ENCODE peak calls at places on chromosomes 12 and 14, in ten cellular contexts. B is fibroblast of the aortic adventitia; K is endothelial cell; T is NCI-H1092 treated with DMSO at 0.1 percent for 48 hours; Z is non-pigmented ciliary epithelial cell; D is GM13976; I is small intestine; E is fibroblast of gingiva; R is IMR-90; Y is activated T-cell treated with anti-CD3 and anti-CD28 coated beads, Interleukin-2, amount 50 U/mL, for 48 hours. Q is an unnamed sample.

GRCh38 chr12:58833844-58834243 is 86.5 kb downstream of the LRIG3 start:
- DNase-seq in D (no peak), B (no peak), K (no peak), T (peak), I (peak), Y (no peak), Z (no peak), R (no peak), E (no peak), Q (no peak)

GRCh38 chr14:75446447-75446846 is 18.6 kb downstream of the JDP2 start:
- DNase-seq in D (no peak), R (no peak), E (peak), B (no peak), Z (no peak), I (no peak), T (no peak), Y (no peak), K (no peak), Q (no peak)

GRCh38 chr14:40123816-40124215 is 691.6 kb upstream of the FBXO33 start:
- DNase-seq in Y (no peak), T (no peak), I (no peak), R (no peak), Z (no peak), K (no peak), D (no peak), B (no peak), E (no peak), Q (no peak)

GRCh38 chr14:47917344-47917954 is 242.0 kb upstream of the MDGA2 start:
- DNase-seq in D (peak), R (peak), E (no peak), K (peak), Z (no peak), Y (no peak), T (no peak), B (peak), I (no peak), Q (no peak)

GRCh38 chr12:40198601-40199000 is 26.2 kb upstream of the LRRK2 start:
- DNase-seq in Z (no peak), Y (no peak), B (no peak), I (no peak), T (no peak), E (no peak), K (no peak), D (no peak), R (peak), Q (no peak)

GRCh38 chr14:74562515-74563232 is 49.4 kb downstream of the LTBP2 start:
- DNase-seq in R (peak), K (no peak), Z (no peak), T (no peak), E (peak), Y (no peak), I (no peak), B (no peak), D (no peak), Q (no peak)

GRCh38 chr14:24292118-24292807 is 7.3 kb downstream of the DHRS1 start:
- DNase-seq in T (no peak), Z (no peak), E (no peak), K (no peak), D (no peak), Y (no peak), R (no peak), I (no peak), B (no peak), Q (no peak)

GRCh38 chr14:28142400-28143015 is 624.1 kb upstream of the FOXG1 start:
- DNase-seq in K (no peak), T (peak), D (no peak), R (no peak), E (no peak), B (peak), Z (peak), Y (no peak), I (no peak), Q (no peak)

GRCh38 chr14:80188571-80188970 is 22.7 kb downstream of the DIO2 start:
- DNase-seq in E (no peak), Z (no peak), Y (no peak), T (no peak), D (no peak), K (no peak), R (no peak), I (no peak), B (no peak), Q (no peak)

GRCh38 chr12:68945255-68945654 is 12.3 kb upstream of the CPM start:
- DNase-seq in B (no peak), K (no peak), E (no peak), D (no peak), Z (no peak), R (no peak), I (no peak), Y (no peak), T (no peak), Q (no peak)

GRCh38 chr12:11755311-11755930 is 105.9 kb downstream of the ETV6 start:
- DNase-seq in E (peak), T (no peak), Z (no peak), K (no peak), R (peak), D (no peak), B (peak), Y (no peak), I (no peak), Q (no peak)

GRCh38 chr12:11607313-11608081 is 42.0 kb upstream of the ETV6 start:
- DNase-seq in I (peak), T (no peak), Z (no peak), K (no peak), R (peak), Y (no peak), D (no peak), E (peak), B (peak), Q (no peak)

GRCh38 chr12:32107376-32108267 is 975 bp downstream of the BICD1 start:
- DNase-seq in T (peak), E (peak), B (peak), I (peak), K (peak), R (peak), Z (no peak), Y (peak), D (peak), Q (peak)

GRCh38 chr14:51562816-51563215 is 88.9 kb upstream of the FRMD6 start:
- DNase-seq in Z (no peak), D (no peak), T (no peak), K (no peak), R (peak), I (no peak), B (no peak), Y (no peak), E (no peak), Q (no peak)

GRCh38 chr14:101408077-101408831 is 153.0 kb upstream of the DIO3 start:
- DNase-seq in E (peak), T (peak), R (peak), Y (no peak), I (no peak), Z (peak), K (no peak), B (peak), D (no peak), Q (no peak)

GRCh38 chr12:68960162-68960501 is 27.2 kb upstream of the CPM start:
- DNase-seq in R (peak), E (peak), K (no peak), B (peak), D (no peak), Y (no peak), I (no peak), T (no peak), Z (no peak), Q (no peak)

GRCh38 chr14:73750161-73750901 is 36.1 kb upstream of the PNMA1 start:
- DNase-seq in B (no peak), D (no peak), I (peak), E (no peak), K (no peak), Y (no peak), Z (no peak), T (peak), R (no peak), Q (no peak)

GRCh38 chr14:93156693-93157369 is 27.9 kb downstream of the MOAP1 start:
- DNase-seq in D (peak), E (no peak), R (no peak), Z (no peak), K (no peak), Y (no peak), B (no peak), T (no peak), I (no peak), Q (no peak)

GRCh38 chr12:31944299-31944698 is 14.9 kb upstream of the RESF1 start:
- DNase-seq in R (peak), T (no peak), E (no peak), Y (no peak), B (no peak), I (no peak), D (no peak), K (no peak), Z (no peak), Q (no peak)

GRCh38 chr14:64114166-64114565 is 180.0 kb downstream of the ESR2 start:
- DNase-seq in Z (no peak), D (no peak), B (no peak), E (no peak), K (peak), R (peak), Y (no peak), T (no peak), I (peak), Q (no peak)

GRCh38 chr12:47111392-47111778 is 31.6 kb upstream of the AMIGO2 start:
- DNase-seq in Z (no peak), D (no peak), Y (no peak), B (no peak), I (no peak), T (no peak), E (no peak), K (no peak), R (no peak), Q (no peak)

GRCh38 chr14:75811862-75812505 is 150.9 kb downstream of the TTLL5 start:
- DNase-seq in E (no peak), K (no peak), B (no peak), Z (no peak), Y (no peak), I (peak), R (no peak), T (peak), D (no peak), Q (no peak)

GRCh38 chr14:22981090-22982012 is 1.0 kb downstream of the AJUBA start:
- DNase-seq in Z (no peak), E (no peak), D (no peak), B (no peak), K (peak), T (no peak), I (no peak), Y (no peak), R (no peak), Q (no peak)

GRCh38 chr14:64825498-64825897 is 54.2 kb downstream of the SPTB start:
- DNase-seq in B (no peak), R (no peak), Z (no peak), T (no peak), E (no peak), Y (no peak), I (no peak), K (no peak), D (no peak), Q (no peak)

GRCh38 chr14:32202468-32202865 is 602 bp downstream of the RNU6-8 start:
- DNase-seq in R (peak), Y (no peak), B (no peak), K (peak), D (no peak), Z (no peak), T (peak), I (no peak), E (no peak), Q (no peak)

GRCh38 chr12:62947364-62947763 is 12.4 kb upstream of the PPM1H start:
- DNase-seq in T (no peak), E (no peak), Z (no peak), K (no peak), I (no peak), R (no peak), B (no peak), Y (no peak), D (no peak), Q (no peak)

GRCh38 chr12:132886529-132887477 is 602 bp downstream of the CHFR start:
- DNase-seq in T (no peak), I (peak), K (peak), D (peak), Z (no peak), E (no peak), B (peak), R (peak), Y (no peak), Q (no peak)

GRCh38 chr12:58976146-58976545 is 55.8 kb upstream of the LRIG3 start:
- DNase-seq in R (peak), K (no peak), T (no peak), Z (no peak), E (no peak), Y (no peak), I (no peak), D (no peak), B (no peak), Q (no peak)

GRCh38 chr12:130198663-130199060 is 36.4 kb downstream of the FZD10 start:
- DNase-seq in Z (no peak), B (no peak), E (no peak), Y (no peak), D (no peak), T (no peak), R (no peak), K (no peak), I (no peak), Q (no peak)

GRCh38 chr12:23722655-23723054 is 226.8 kb downstream of the SOX5 start:
- DNase-seq in I (no peak), B (no peak), Z (no peak), D (no peak), K (no peak), T (no peak), E (no peak), Y (no peak), R (no peak), Q (no peak)

GRCh38 chr14:64324461-64325255 is 30.5 kb upstream of the ESR2 start:
- DNase-seq in D (no peak), R (peak), Y (no peak), T (no peak), I (no peak), Z (no peak), K (no peak), B (peak), E (peak), Q (peak)

GRCh38 chr12:105698047-105698446 is 367.6 kb downstream of the C12orf75 start:
- DNase-seq in D (no peak), B (no peak), Y (no peak), E (no peak), K (no peak), I (no peak), T (no peak), Z (no peak), R (no peak), Q (no peak)

GRCh38 chr14:45526715-45527549 is 273.9 kb upstream of the MIS18BP1 start:
- DNase-seq in T (peak), D (peak), R (no peak), I (no peak), E (no peak), K (peak), Z (peak), B (no peak), Y (no peak), Q (no peak)

GRCh38 chr14:103386632-103387329 is 1.6 kb downstream of the MARK3 start:
- DNase-seq in E (no peak), T (no peak), I (peak), K (no peak), B (peak), Z (no peak), D (no peak), R (peak), Y (no peak), Q (no peak)

GRCh38 chr14:105856676-105857222 is 330.4 kb downstream of the TMEM121 start:
- DNase-seq in I (no peak), Z (no peak), D (no peak), Y (peak), B (no peak), K (no peak), T (no peak), E (no peak), R (no peak), Q (no peak)

GRCh38 chr14:50560929-50561280 is 960 bp downstream of the ATL1 start:
- DNase-seq in Y (peak), K (peak), E (peak), R (peak), I (peak), T (peak), D (no peak), Z (no peak), B (peak), Q (peak)

GRCh38 chr12:5549011-5549410 is 117.1 kb downstream of the NTF3 start:
- DNase-seq in E (no peak), K (no peak), Y (no peak), Z (no peak), B (no peak), D (no peak), I (no peak), T (no peak), R (no peak), Q (no peak)

GRCh38 chr14:61720302-61720677 is 25.0 kb downstream of the HIF1A start:
- DNase-seq in R (no peak), K (no peak), E (no peak), I (no peak), Y (no peak), Z (no peak), D (no peak), T (no peak), B (no peak), Q (no peak)